ENCODE peak calls at places on chromosomes 6 and 20, in nine cellular contexts. C is fibroblast of lung; N is hippocampal formation; D is CD8-positive, alpha-beta memory T cell; Y is H54; Q is caudate nucleus; P is mammary epithelial cell; M is CD4-positive, CD25-positive, alpha-beta regulatory T cell; J is 8988T. G is an unnamed sample.

GRCh38 chr6:35264550-35265274 is 5.2 kb downstream of the ZNF76 start:
- DNase-seq in M (no peak), Y (no peak), C (no peak), J (no peak), Q (no peak), P (peak), N (no peak), D (no peak), G (peak)

GRCh38 chr20:43691928-43692524 is 25.1 kb downstream of the MYBL2 start:
- DNase-seq in N (no peak), P (peak), Y (peak), M (peak), C (peak), D (peak), Q (no peak), J (peak), G (peak)

GRCh38 chr6:42095066-42095465 is 44.7 kb downstream of the TAF8 start:
- DNase-seq in M (no peak), J (no peak), C (no peak), P (no peak), Q (no peak), Y (no peak), D (no peak), N (no peak), G (no peak)

GRCh38 chr20:62971211-62971949 is 18.9 kb downstream of the SLC17A9 start:
- DNase-seq in M (no peak), C (no peak), Y (no peak), D (no peak), Q (no peak), P (no peak), J (no peak), N (no peak), G (no peak)

GRCh38 chr6:27668442-27669275 is 195.8 kb upstream of the ZNF184 start:
- DNase-seq in J (peak), Q (no peak), M (no peak), Y (peak), P (peak), N (no peak), D (no peak), C (peak), G (peak)

GRCh38 chr6:109526905-109527628 is 44.0 kb upstream of the ZBTB24 start:
- DNase-seq in J (no peak), P (peak), Y (no peak), D (peak), N (peak), M (peak), Q (peak), C (peak), G (no peak)

GRCh38 chr20:23021941-23022340 is 13.2 kb upstream of the SSTR4 start:
- DNase-seq in M (no peak), N (no peak), Q (no peak), C (no peak), J (no peak), D (no peak), P (peak), Y (no peak), G (peak)

GRCh38 chr20:57559658-57560553 is 1.0 kb upstream of the PCK1 start:
- DNase-seq in Q (no peak), N (no peak), J (no peak), P (no peak), C (no peak), Y (no peak), D (no peak), M (no peak), G (no peak)

GRCh38 chr6:40543776-40544175 is 43.4 kb downstream of the LRFN2 start:
- DNase-seq in J (no peak), M (no peak), N (no peak), Q (no peak), D (no peak), P (no peak), Y (no peak), C (no peak), G (no peak)

GRCh38 chr6:90454835-90455427 is 131.9 kb downstream of the MAP3K7 start:
- DNase-seq in Y (no peak), D (no peak), P (peak), N (no peak), Q (no peak), C (no peak), J (no peak), M (no peak), G (peak)

GRCh38 chr6:170262481-170263088 is 28.3 kb downstream of the DLL1 start:
- DNase-seq in C (no peak), P (no peak), N (peak), J (no peak), M (no peak), Q (no peak), Y (no peak), D (no peak), G (no peak)

GRCh38 chr6:82906951-82907350 is 158.7 kb downstream of the UBE3D start:
- DNase-seq in N (no peak), M (no peak), P (peak), C (peak), J (no peak), Y (peak), D (no peak), Q (no peak), G (peak)

GRCh38 chr6:142918339-142919042 is 26.5 kb downstream of the HIVEP2 start:
- DNase-seq in D (no peak), N (no peak), P (no peak), M (no peak), Y (no peak), J (no peak), Q (no peak), C (peak), G (no peak)

GRCh38 chr6:133288662-133289061 is 47.5 kb downstream of the EYA4 start:
- DNase-seq in J (no peak), Q (no peak), N (no peak), C (no peak), Y (no peak), P (no peak), M (no peak), D (no peak), G (no peak)

GRCh38 chr6:53347250-53347920 is 1.4 kb downstream of the ELOVL5 start:
- DNase-seq in Y (no peak), M (peak), P (peak), N (no peak), J (no peak), Q (no peak), C (peak), D (no peak), G (peak)

GRCh38 chr6:23174781-23175361 is 605.5 kb downstream of the HDGFL1 start:
- DNase-seq in Y (peak), P (peak), D (no peak), J (no peak), Q (no peak), N (no peak), M (no peak), C (peak), G (peak)

GRCh38 chr20:9220874-9221547 is 152.1 kb downstream of the PLCB4 start:
- DNase-seq in Q (no peak), D (no peak), P (no peak), C (peak), Y (no peak), J (no peak), M (no peak), N (no peak), G (no peak)

GRCh38 chr6:71852951-71853350 is 33.4 kb upstream of the RIMS1 start:
- DNase-seq in J (no peak), D (no peak), N (no peak), Y (no peak), Q (no peak), M (no peak), P (no peak), C (no peak), G (no peak)

G was measured in foreskin keratinocyte.